ENCODE peak calls at places on chromosome 3, in seven cellular contexts. A is posterior cingulate gyrus; U is iPS-NIHi11; W is choroid plexus epithelial cell; F is mesenteric fat pad; G is left cardiac atrium; B is activated CD4-positive, alpha-beta T cell treated with anti-CD3 and anti-CD28 coated beads, Interleukin-2, amount 50 U/mL, for 4 hours. T is an unnamed sample.

GRCh38 chr3:49761661-49762060 is 24.7 kb downstream of the IP6K1 start:
- DNase-seq in A (no peak), F (no peak), B (no peak), G (no peak), U (no peak), W (no peak), T (no peak)

GRCh38 chr3:114404590-114404989 is 110.8 kb downstream of the TIGIT start:
- DNase-seq in U (no peak), A (no peak), G (no peak), W (peak; percentile 44), B (no peak), F (no peak), T (no peak)

GRCh38 chr3:46495901-46496456 is 1.8 kb upstream of the RTP3 start:
- DNase-seq in U (no peak), A (no peak), F (no peak), G (no peak), W (peak; percentile 42), B (no peak), T (no peak)

GRCh38 chr3:193962986-193963683 is 172.8 kb upstream of the HES1 start:
- DNase-seq in W (no peak), U (no peak), B (no peak), F (no peak), G (no peak), A (no peak), T (no peak)

GRCh38 chr3:50303038-50303815 is at the start of gene HYAL1:
- DNase-seq in F (no peak), A (no peak), U (peak; percentile 87), W (no peak), G (peak; percentile 88), B (no peak), T (peak; percentile 86)

GRCh38 chr3:16319307-16319706 is 54.3 kb downstream of the OXNAD1 start:
- DNase-seq in A (no peak), U (peak; percentile 77), B (peak; percentile 84), W (no peak), F (no peak), G (no peak), T (no peak)

GRCh38 chr3:52495096-52495495 is at the start of gene STAB1:
- DNase-seq in W (peak; percentile 17), G (peak; percentile 88), B (no peak), A (no peak), F (no peak), U (peak; percentile 57), T (peak; percentile 74)

GRCh38 chr3:48118322-48118721 is 69.9 kb downstream of the CDC25A start:
- DNase-seq in G (no peak), U (no peak), F (no peak), A (no peak), W (no peak), B (no peak), T (no peak)

GRCh38 chr3:55012091-55012490 is 84.2 kb upstream of the LRTM1 start:
- DNase-seq in F (no peak), B (no peak), U (no peak), G (no peak), W (no peak), A (no peak), T (no peak)

GRCh38 chr3:139764936-139765335 is 87.2 kb upstream of the NMNAT3 start:
- DNase-seq in F (no peak), U (no peak), G (no peak), A (no peak), B (no peak), W (peak; percentile 92), T (no peak)

GRCh38 chr3:14444380-14444779 is 42.0 kb downstream of the SLC6A6 start:
- DNase-seq in F (no peak), U (no peak), A (no peak), W (no peak), G (no peak), B (no peak), T (no peak)

GRCh38 chr3:82012775-82013174 is 251.3 kb upstream of the GBE1 start:
- DNase-seq in U (no peak), A (no peak), F (no peak), G (no peak), B (no peak), W (peak; percentile 15), T (no peak)

GRCh38 chr3:118803096-118803476 is 231.6 kb downstream of the IGSF11 start:
- DNase-seq in F (no peak), W (no peak), B (no peak), U (no peak), G (no peak), A (no peak), T (no peak)

GRCh38 chr3:186124618-186125017 is 15.7 kb upstream of the ETV5 start:
- DNase-seq in U (peak; percentile 35), G (no peak), F (no peak), A (no peak), B (no peak), W (peak; percentile 35), T (no peak)

GRCh38 chr3:87766736-87767135 is 292.1 kb downstream of the CGGBP1 start:
- DNase-seq in W (no peak), F (no peak), U (no peak), A (no peak), G (no peak), B (no peak), T (no peak)

GRCh38 chr3:23999012-23999641 is 54.0 kb downstream of the NR1D2 start:
- DNase-seq in U (peak; percentile 55), G (peak; percentile 76), A (peak; percentile 81), B (peak; percentile 62), W (peak; percentile 71), F (no peak), T (peak; percentile 88)

GRCh38 chr3:46154300-46154699 is 53.8 kb downstream of the CCR1 start:
- DNase-seq in W (no peak), U (no peak), G (no peak), A (no peak), F (no peak), B (no peak), T (no peak)

GRCh38 chr3:36893137-36893557 is 51.7 kb downstream of the TRANK1 start:
- DNase-seq in B (no peak), G (peak; percentile 40), A (no peak), U (peak; percentile 43), W (peak; percentile 89), F (no peak), T (no peak)